ENCODE peak calls at places on chromosomes 7 and 10, in four cellular contexts. D, L, R and O are unnamed samples.

GRCh38 chr7:126040114-126041045 is 1110.8 kb upstream of the POT1 start:
- DNase-seq in D (no peak), L (no peak), R (no peak), O (no peak)

GRCh38 chr10:21249435-21249834 is 276.0 kb downstream of the SKIDA1 start:
- DNase-seq in D (no peak), L (no peak), R (no peak), O (no peak)

GRCh38 chr10:15084502-15084922 is 4.1 kb downstream of the ACBD7 start:
- DNase-seq in D (peak), L (peak), R (peak), O (peak)

GRCh38 chr10:18216482-18216881 is 76.3 kb downstream of the CACNB2 start:
- DNase-seq in D (peak), L (no peak), R (peak), O (peak)

GRCh38 chr10:22648547-22648961 is 65.8 kb downstream of the PIP4K2A start:
- DNase-seq in D (peak), L (peak), R (peak), O (peak)

GRCh38 chr7:7920481-7920880 is 48.1 kb upstream of the GLCCI1 start:
- DNase-seq in D (no peak), L (no peak), R (no peak), O (peak)

GRCh38 chr10:11285171-11285570 is 267.5 kb downstream of the CELF2 start:
- DNase-seq in D (no peak), L (no peak), R (no peak), O (no peak)

GRCh38 chr7:75725306-75725705 is 13.4 kb downstream of the HIP1 start:
- DNase-seq in D (no peak), L (no peak), R (no peak), O (no peak)

GRCh38 chr7:25779002-25779546 is 372.9 kb upstream of the NFE2L3 start:
- DNase-seq in D (no peak), L (no peak), R (no peak), O (no peak)

GRCh38 chr10:69201045-69201444 is 19.1 kb upstream of the HKDC1 start:
- DNase-seq in D (no peak), L (no peak), R (peak), O (no peak)

GRCh38 chr7:123748171-123748733 is 551 bp downstream of the WASL start:
- DNase-seq in D (peak), L (no peak), R (peak), O (peak)

GRCh38 chr7:39588401-39588800 is 22.2 kb downstream of the YAE1 start:
- DNase-seq in D (no peak), L (no peak), R (no peak), O (no peak)

GRCh38 chr7:106239406-106239805 is 45.4 kb downstream of the NAMPT start:
- DNase-seq in D (no peak), L (no peak), R (no peak), O (peak)

GRCh38 chr10:28951484-28951883 is 274.2 kb downstream of the BAMBI start:
- DNase-seq in D (no peak), L (no peak), R (no peak), O (no peak)

GRCh38 chr10:93300518-93300917 is 181.6 kb downstream of the MYOF start:
- DNase-seq in D (no peak), L (no peak), R (no peak), O (no peak)

GRCh38 chr7:81470084-81470723 is 299.6 kb downstream of the HGF start:
- DNase-seq in D (peak), L (peak), R (peak), O (peak)

GRCh38 chr10:131947631-131948347 is 33.9 kb downstream of the BNIP3 start:
- DNase-seq in D (peak), L (peak), R (peak), O (peak)

GRCh38 chr7:367351-367841 is 77.4 kb downstream of the FOXL3 start:
- DNase-seq in D (no peak), L (no peak), R (no peak), O (no peak)

GRCh38 chr7:27678617-27679260 is 16.1 kb upstream of the HIBADH start:
- DNase-seq in D (no peak), L (no peak), R (peak), O (peak)

GRCh38 chr7:158734861-158735260 is 30.3 kb upstream of the NCAPG2 start:
- DNase-seq in D (peak), L (no peak), R (peak), O (peak)

GRCh38 chr7:25897261-25897782 is 254.7 kb upstream of the NFE2L3 start:
- DNase-seq in D (no peak), L (no peak), R (peak), O (no peak)

GRCh38 chr7:70808876-70809275 is 323.1 kb upstream of the GALNT17 start:
- DNase-seq in D (no peak), L (no peak), R (no peak), O (no peak)

GRCh38 chr7:29309041-29309860 is 114.7 kb downstream of the CHN2 start:
- DNase-seq in D (no peak), L (no peak), R (no peak), O (peak)

GRCh38 chr7:133561361-133561760 is 308.5 kb downstream of the EXOC4 start:
- DNase-seq in D (no peak), L (no peak), R (no peak), O (peak)

GRCh38 chr7:94417921-94418320 is 23.2 kb downstream of the COL1A2 start:
- DNase-seq in D (no peak), L (no peak), R (no peak), O (no peak)

GRCh38 chr10:128814024-128814423 is 653.0 kb upstream of the MGMT start:
- DNase-seq in D (no peak), L (no peak), R (no peak), O (no peak)

GRCh38 chr7:158317238-158318205 is 270.1 kb downstream of the PTPRN2 start:
- DNase-seq in D (no peak), L (no peak), R (no peak), O (no peak)

GRCh38 chr7:121604627-121605296 is 208.7 kb upstream of the FAM3C start:
- DNase-seq in D (peak), L (no peak), R (peak), O (peak)

GRCh38 chr10:76774987-76775603 is 862.5 kb downstream of the KCNMA1 start:
- DNase-seq in D (no peak), L (no peak), R (no peak), O (no peak)

GRCh38 chr7:111486472-111487142 is 75.7 kb downstream of the IMMP2L start:
- DNase-seq in D (peak), L (peak), R (peak), O (peak)

GRCh38 chr10:77533156-77533886 is 104.3 kb downstream of the KCNMA1 start:
- DNase-seq in D (no peak), L (no peak), R (no peak), O (no peak)

GRCh38 chr7:80330434-80330833 is 181.4 kb downstream of the GNAT3 start:
- DNase-seq in D (peak), L (peak), R (peak), O (no peak)

GRCh38 chr10:5317547-5318107 is 47.1 kb upstream of the UCN3 start:
- DNase-seq in D (peak), L (peak), R (peak), O (peak)

GRCh38 chr7:149562602-149563001 is 65.0 kb upstream of the ZNF746 start:
- DNase-seq in D (peak), L (no peak), R (peak), O (peak)

GRCh38 chr10:99798031-99798430 is 15.6 kb downstream of the ABCC2 start:
- DNase-seq in D (no peak), L (no peak), R (no peak), O (no peak)

GRCh38 chr10:73871915-73872710 is 2.2 kb downstream of the CAMK2G start:
- DNase-seq in D (no peak), L (no peak), R (peak), O (peak)

GRCh38 chr10:69088801-69089501 is 1.0 kb downstream of the SRGN start:
- DNase-seq in D (peak), L (no peak), R (peak), O (no peak)

GRCh38 chr10:28295346-28295745 is 7.5 kb downstream of the MPP7 start:
- DNase-seq in D (no peak), L (no peak), R (no peak), O (no peak)

GRCh38 chr7:135977020-135977741 is at the start of gene MTPN:
- DNase-seq in D (peak), L (peak), R (peak), O (peak)
- TF ChIP-seq CTCF in D (no peak), L (no peak), R (no peak), O (no peak)

DNA sequence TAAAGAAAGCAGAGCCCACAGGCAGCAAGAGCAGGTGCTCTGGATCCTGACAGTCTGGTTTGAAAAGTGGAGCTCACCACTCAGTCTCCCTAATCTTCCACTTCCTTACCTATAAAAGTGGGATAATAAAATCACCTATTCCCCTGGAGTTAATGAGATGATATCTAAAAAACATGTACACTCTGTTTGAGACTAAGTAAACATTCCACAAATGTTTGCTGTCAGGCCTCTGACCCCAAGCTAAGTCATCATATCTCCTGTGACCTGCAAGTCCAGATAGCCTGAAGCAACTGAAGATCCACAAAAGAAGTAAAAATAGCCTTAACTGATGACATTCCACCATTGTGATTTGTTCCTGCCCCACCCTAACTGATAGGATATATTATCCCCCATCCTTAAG is 1324.5 kb downstream of the XPNPEP1 start:
- DNase-seq in D (no peak), L (no peak), R (peak), O (no peak)
- H3K4me3 ChIP-seq in D (no peak), L (no peak), R (no peak), O (no peak)

GRCh38 chr10:79143879-79144278 is 75.1 kb downstream of the ZMIZ1 start:
- DNase-seq in D (no peak), L (no peak), R (no peak), O (no peak)

GRCh38 chr10:79140906-79141305 is 72.1 kb downstream of the ZMIZ1 start:
- DNase-seq in D (no peak), L (no peak), R (no peak), O (no peak)

GRCh38 chr10:79144341-79145173 is 75.8 kb downstream of the ZMIZ1 start:
- DNase-seq in D (peak), L (no peak), R (peak), O (no peak)

GRCh38 chr10:79142064-79142491 is 73.3 kb downstream of the ZMIZ1 start:
- DNase-seq in D (peak), L (peak), R (peak), O (no peak)

DNA sequence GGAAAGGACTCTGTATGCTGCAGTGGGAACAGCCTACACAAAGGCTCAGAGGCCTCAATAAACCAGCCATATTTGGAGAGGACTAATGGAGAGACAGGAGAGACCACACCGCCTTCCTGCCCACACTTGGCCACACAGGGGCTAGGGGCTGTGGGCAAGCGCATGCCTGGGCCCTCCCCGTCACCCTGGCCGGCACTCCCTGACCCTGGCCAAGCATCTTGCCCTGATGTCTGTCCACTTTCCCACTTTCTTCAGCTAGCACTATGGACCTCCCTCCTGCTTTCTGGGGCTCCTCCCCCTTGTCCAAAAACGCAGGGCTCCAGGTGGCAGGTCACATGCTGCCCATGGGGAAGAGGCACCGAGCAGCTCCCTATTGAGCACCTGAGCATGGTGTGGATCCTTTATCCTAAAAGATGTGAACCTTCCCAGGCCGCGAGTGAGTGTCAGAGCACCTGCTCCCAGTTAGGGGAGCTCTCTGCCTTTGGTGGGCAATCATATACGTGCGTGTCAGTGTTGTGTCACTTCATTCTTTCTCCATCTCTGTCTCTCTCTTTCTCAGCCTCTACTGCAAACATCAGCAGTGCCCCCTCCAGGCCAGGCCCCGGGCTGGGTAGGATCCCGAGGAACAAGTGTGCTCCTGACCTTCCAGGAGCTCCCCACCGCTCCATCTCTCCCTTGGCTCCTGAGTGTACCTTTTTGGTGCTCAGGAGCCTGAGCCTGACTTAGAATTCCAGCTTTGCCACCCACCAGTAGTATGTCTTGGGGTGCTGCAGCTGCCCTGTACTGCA is 74.0 kb downstream of the ZMIZ1 start:
- DNase-seq in D (no peak), L (no peak), R (no peak), O (no peak)
- TF ChIP-seq CTCF in D (peak), L (no peak), R (peak), O (no peak)

DNA sequence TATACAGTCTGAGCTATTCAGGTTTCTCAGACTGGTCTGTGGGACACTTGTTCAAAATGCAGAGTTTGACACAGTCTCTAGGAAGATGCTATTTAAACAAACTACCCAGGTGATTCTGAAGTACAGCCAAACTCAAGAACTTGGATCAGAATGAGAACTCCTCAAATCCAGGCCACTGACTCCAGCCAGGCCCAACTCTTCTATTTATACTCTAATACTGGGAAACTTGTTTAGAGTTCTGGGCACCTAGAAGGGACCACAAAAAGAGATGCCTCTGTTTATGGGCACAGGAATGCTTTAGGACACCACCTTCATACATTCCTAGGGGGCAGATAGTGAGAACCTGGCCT is 40.1 kb upstream of the ADD3 start:
- DNase-seq in D (no peak), L (no peak), R (no peak), O (no peak)
- H3K4me3 ChIP-seq in D (no peak), L (no peak), R (no peak), O (no peak)